ENCODE peak calls at places on chromosomes 3 and 15, in five cellular contexts. Y is stimulated activated CD4-positive, alpha-beta T cell treated with anti-CD3 and anti-CD28 coated beads, Interleukin-2, amount 100 ng/mL, for 24 hours; C is NCI-H2029; T is GF-D8; N is H54. P is an unnamed sample.

GRCh38 chr3:127373701-127374625 is 86.1 kb upstream of the PRR20G start:
- DNase-seq in C (no peak), Y (peak), N (no peak), T (no peak), P (peak)

GRCh38 chr3:171980578-171981270 is 58.7 kb upstream of the FNDC3B start:
- DNase-seq in N (no peak), C (no peak), Y (no peak), T (peak), P (peak)

GRCh38 chr3:63278171-63278999 is at the start of gene SYNPR:
- DNase-seq in C (no peak), N (no peak), T (no peak), Y (no peak), P (peak)

GRCh38 chr3:194691481-194692281 is 6.0 kb downstream of the FAM43A start:
- DNase-seq in C (no peak), N (no peak), Y (no peak), T (no peak), P (peak)

GRCh38 chr3:10284496-10284895 is 8.3 kb downstream of the GHRL start:
- DNase-seq in C (no peak), T (no peak), N (no peak), Y (peak), P (no peak)

GRCh38 chr3:11543141-11543947 is 100.4 kb downstream of the VGLL4 start:
- DNase-seq in N (no peak), Y (no peak), T (no peak), C (no peak), P (no peak)

GRCh38 chr15:68994149-68994548 is 20.3 kb upstream of the NOX5 start:
- DNase-seq in Y (no peak), N (peak), T (no peak), C (no peak), P (no peak)

GRCh38 chr3:50183755-50184154 is 7.7 kb upstream of the GNAT1 start:
- DNase-seq in N (no peak), T (no peak), C (no peak), Y (no peak), P (no peak)

GRCh38 chr3:14227866-14228265 is 49.2 kb downstream of the LSM3 start:
- DNase-seq in T (no peak), N (no peak), C (no peak), Y (no peak), P (peak)

GRCh38 chr15:49987198-49987785 is 131.7 kb downstream of the ATP8B4 start:
- DNase-seq in C (no peak), Y (no peak), N (no peak), T (no peak), P (no peak)

GRCh38 chr3:110680365-110680909 is 391.2 kb upstream of the NECTIN3 start:
- DNase-seq in N (no peak), T (no peak), Y (no peak), C (no peak), P (no peak)

GRCh38 chr15:31440754-31441298 is 114.2 kb downstream of the KLF13 start:
- DNase-seq in N (no peak), T (no peak), Y (peak), C (no peak), P (peak)

GRCh38 chr3:42557849-42558248 is 23.9 kb downstream of the SEC22C start:
- DNase-seq in Y (no peak), C (peak), N (no peak), T (no peak), P (peak)

GRCh38 chr3:136659253-136659652 is 92.9 kb downstream of the STAG1 start:
- DNase-seq in N (no peak), C (peak), T (no peak), Y (no peak), P (peak)

GRCh38 chr3:123104550-123104949 is 37.7 kb downstream of the PDIA5 start:
- DNase-seq in Y (no peak), N (peak), T (no peak), C (no peak), P (no peak)

GRCh38 chr3:29348311-29348710 is 67.4 kb downstream of the RBMS3 start:
- DNase-seq in C (no peak), Y (no peak), T (no peak), N (no peak), P (no peak)

GRCh38 chr3:187798531-187799520 is 53.6 kb upstream of the BCL6 start:
- DNase-seq in T (no peak), N (no peak), C (no peak), Y (no peak), P (no peak)